ENCODE peak calls at places on chromosomes 2 and 18, in nine cellular contexts. One of them, this sample, is unnamed. For H3K36me3, the result is how much of the 10 kb centered on the place peaks cover.

GRCh38 chr2:201260302-201260800 is at the start of gene CASP8:
- DNase-seq in neural progenitor cell: no peak
- DNase-seq in fibroblast of lung: peak
- DNase-seq in colonic mucosa: no peak
- DNase-seq in K562: no peak
- DNase-seq in GM12878: no peak
- DNase-seq in PC-3: peak
- DNase-seq in IMR-90: peak
- DNase-seq in MM.1S: peak
- DNase-seq in this sample: no peak

GRCh38 chr18:63319383-63320040 is at the start of gene BCL2:
- DNase-seq in neural progenitor cell: peak
- DNase-seq in fibroblast of lung: peak
- DNase-seq in colonic mucosa: peak
- DNase-seq in K562: peak
- DNase-seq in GM12878: no peak
- DNase-seq in PC-3: peak
- DNase-seq in IMR-90: peak
- DNase-seq in MM.1S: peak
- DNase-seq in this sample: no peak

GRCh38 chr18:62374410-62374965 is 49.4 kb downstream of the TNFRSF11A start:
- DNase-seq in neural progenitor cell: no peak
- DNase-seq in fibroblast of lung: no peak
- DNase-seq in colonic mucosa: no peak
- DNase-seq in K562: no peak
- DNase-seq in GM12878: no peak
- DNase-seq in PC-3: peak
- DNase-seq in IMR-90: no peak
- DNase-seq in MM.1S: no peak
- DNase-seq in this sample: no peak

GRCh38 chr2:217835931-217836881 is 166.6 kb downstream of the TNS1 start:
- DNase-seq in neural progenitor cell: peak
- DNase-seq in fibroblast of lung: peak
- DNase-seq in colonic mucosa: peak
- DNase-seq in K562: no peak
- DNase-seq in GM12878: no peak
- DNase-seq in PC-3: no peak
- DNase-seq in IMR-90: peak
- DNase-seq in MM.1S: no peak
- DNase-seq in this sample: no peak

GRCh38 chr2:79511320-79511951 is 1.4 kb upstream of the CTNNA2 start:
- DNase-seq in neural progenitor cell: peak
- DNase-seq in fibroblast of lung: peak
- DNase-seq in colonic mucosa: peak
- DNase-seq in K562: peak
- DNase-seq in GM12878: no peak
- DNase-seq in PC-3: peak
- DNase-seq in IMR-90: peak
- DNase-seq in MM.1S: peak
- DNase-seq in this sample: no peak

GRCh38 chr2:232541961-232542714 is 2.6 kb downstream of the CHRNG start:
- DNase-seq in neural progenitor cell: no peak
- DNase-seq in fibroblast of lung: no peak
- DNase-seq in colonic mucosa: no peak
- DNase-seq in K562: peak
- DNase-seq in GM12878: no peak
- DNase-seq in PC-3: no peak
- DNase-seq in IMR-90: no peak
- DNase-seq in MM.1S: no peak
- DNase-seq in this sample: no peak

GRCh38 chr2:168912466-168913170 is 11.5 kb downstream of the G6PC2 start:
- DNase-seq in neural progenitor cell: peak
- DNase-seq in fibroblast of lung: peak
- DNase-seq in colonic mucosa: no peak
- DNase-seq in K562: no peak
- DNase-seq in GM12878: no peak
- DNase-seq in PC-3: peak
- DNase-seq in IMR-90: peak
- DNase-seq in MM.1S: no peak
- DNase-seq in this sample: no peak

GRCh38 chr2:239715202-239715601 is 309.9 kb downstream of the NDUFA10 start:
- DNase-seq in neural progenitor cell: no peak
- DNase-seq in fibroblast of lung: no peak
- DNase-seq in colonic mucosa: no peak
- DNase-seq in K562: no peak
- DNase-seq in GM12878: no peak
- DNase-seq in PC-3: no peak
- DNase-seq in IMR-90: no peak
- DNase-seq in MM.1S: no peak
- DNase-seq in this sample: no peak

GRCh38 chr18:6681331-6681875 is 48.1 kb upstream of the ARHGAP28 start:
- DNase-seq in neural progenitor cell: no peak
- DNase-seq in fibroblast of lung: peak
- DNase-seq in colonic mucosa: no peak
- DNase-seq in K562: no peak
- DNase-seq in GM12878: no peak
- DNase-seq in PC-3: no peak
- DNase-seq in IMR-90: peak
- DNase-seq in MM.1S: no peak
- DNase-seq in this sample: no peak

GRCh38 chr2:46193356-46193755 is 103.9 kb upstream of the EPAS1 start:
- DNase-seq in neural progenitor cell: no peak
- DNase-seq in fibroblast of lung: no peak
- DNase-seq in colonic mucosa: peak
- DNase-seq in K562: no peak
- DNase-seq in GM12878: no peak
- DNase-seq in PC-3: no peak
- DNase-seq in IMR-90: no peak
- DNase-seq in MM.1S: no peak
- DNase-seq in this sample: no peak

GRCh38 chr18:69865656-69866241 is 81.9 kb downstream of the CD226 start:
- DNase-seq in neural progenitor cell: no peak
- DNase-seq in fibroblast of lung: no peak
- DNase-seq in colonic mucosa: no peak
- DNase-seq in K562: no peak
- DNase-seq in GM12878: no peak
- DNase-seq in PC-3: no peak
- DNase-seq in IMR-90: no peak
- DNase-seq in MM.1S: no peak
- DNase-seq in this sample: no peak

GRCh38 chr2:24930768-24931167 is 10.7 kb upstream of the ADCY3 start:
- DNase-seq in neural progenitor cell: no peak
- DNase-seq in fibroblast of lung: no peak
- DNase-seq in colonic mucosa: no peak
- DNase-seq in K562: no peak
- DNase-seq in GM12878: peak
- DNase-seq in PC-3: peak
- DNase-seq in IMR-90: peak
- DNase-seq in MM.1S: peak
- DNase-seq in this sample: no peak

GRCh38 chr2:226837787-226838603 is 2.1 kb downstream of the RHBDD1 start:
- DNase-seq in neural progenitor cell: no peak
- DNase-seq in fibroblast of lung: no peak
- DNase-seq in colonic mucosa: no peak
- DNase-seq in K562: peak
- DNase-seq in GM12878: no peak
- DNase-seq in PC-3: peak
- DNase-seq in IMR-90: no peak
- DNase-seq in MM.1S: no peak
- DNase-seq in this sample: no peak

GRCh38 chr18:21997207-21998143 is 171.9 kb upstream of the GATA6 start:
- DNase-seq in neural progenitor cell: peak
- DNase-seq in fibroblast of lung: peak
- DNase-seq in colonic mucosa: peak
- DNase-seq in K562: peak
- DNase-seq in GM12878: peak
- DNase-seq in PC-3: peak
- DNase-seq in IMR-90: peak
- DNase-seq in MM.1S: peak
- DNase-seq in this sample: no peak

GRCh38 chr2:110669079-110669478 is 8.8 kb downstream of the BUB1 start:
- DNase-seq in neural progenitor cell: no peak
- DNase-seq in fibroblast of lung: no peak
- DNase-seq in colonic mucosa: no peak
- DNase-seq in K562: no peak
- DNase-seq in GM12878: no peak
- DNase-seq in PC-3: no peak
- DNase-seq in IMR-90: no peak
- DNase-seq in MM.1S: no peak
- DNase-seq in this sample: no peak

GRCh38 chr2:140085674-140086073 is 1305.5 kb upstream of the NXPH2 start:
- DNase-seq in neural progenitor cell: no peak
- DNase-seq in fibroblast of lung: peak
- DNase-seq in colonic mucosa: no peak
- DNase-seq in K562: no peak
- DNase-seq in GM12878: no peak
- DNase-seq in PC-3: peak
- DNase-seq in IMR-90: no peak
- DNase-seq in MM.1S: no peak
- DNase-seq in this sample: no peak

GRCh38 chr2:20640411-20641122 is 10.3 kb downstream of the HS1BP3 start:
- DNase-seq in neural progenitor cell: no peak
- DNase-seq in fibroblast of lung: no peak
- DNase-seq in colonic mucosa: no peak
- DNase-seq in K562: no peak
- DNase-seq in GM12878: no peak
- DNase-seq in PC-3: no peak
- DNase-seq in IMR-90: no peak
- DNase-seq in MM.1S: no peak
- DNase-seq in this sample: no peak
- H3K36me3 ChIP-seq in neural progenitor cell: under half
- H3K36me3 ChIP-seq in fibroblast of lung: under half
- H3K36me3 ChIP-seq in colonic mucosa: under half
- H3K36me3 ChIP-seq in K562: under half
- H3K36me3 ChIP-seq in GM12878: under half
- H3K36me3 ChIP-seq in PC-3: under half
- H3K36me3 ChIP-seq in IMR-90: under half
- H3K36me3 ChIP-seq in MM.1S: under half
- H3K36me3 ChIP-seq in this sample: under half

DNA sequence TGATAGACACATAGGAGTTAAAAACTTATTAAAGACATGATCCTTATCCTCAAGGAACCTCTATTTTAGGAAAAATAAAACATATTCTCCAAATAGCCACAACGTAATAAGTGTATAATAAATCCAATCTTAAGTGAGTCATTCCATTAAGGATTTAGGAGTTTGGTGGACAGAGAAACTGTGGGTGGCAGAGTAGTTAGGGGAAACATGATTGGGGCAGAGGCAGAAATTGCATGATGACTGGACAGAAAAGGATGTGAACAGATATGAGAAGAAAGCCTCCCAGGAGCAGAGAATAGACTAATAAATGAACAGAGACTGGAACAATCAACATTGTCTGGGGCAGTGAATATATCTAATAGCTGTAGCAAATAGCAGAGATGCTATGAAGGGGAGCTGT is 48.1 kb upstream of the SIGLEC15 start:
- DNase-seq in neural progenitor cell: no peak
- DNase-seq in fibroblast of lung: peak
- DNase-seq in colonic mucosa: no peak
- DNase-seq in K562: no peak
- DNase-seq in GM12878: no peak
- DNase-seq in PC-3: peak
- DNase-seq in IMR-90: peak
- DNase-seq in MM.1S: no peak
- DNase-seq in this sample: no peak
- H3K9ac ChIP-seq in neural progenitor cell: no peak
- H3K9ac ChIP-seq in fibroblast of lung: no peak
- H3K9ac ChIP-seq in colonic mucosa: no peak
- H3K9ac ChIP-seq in K562: no peak
- H3K9ac ChIP-seq in GM12878: no peak
- H3K9ac ChIP-seq in PC-3: no peak
- H3K9ac ChIP-seq in IMR-90: no peak
- H3K9ac ChIP-seq in MM.1S: no peak
- H3K9ac ChIP-seq in this sample: no peak

DNA sequence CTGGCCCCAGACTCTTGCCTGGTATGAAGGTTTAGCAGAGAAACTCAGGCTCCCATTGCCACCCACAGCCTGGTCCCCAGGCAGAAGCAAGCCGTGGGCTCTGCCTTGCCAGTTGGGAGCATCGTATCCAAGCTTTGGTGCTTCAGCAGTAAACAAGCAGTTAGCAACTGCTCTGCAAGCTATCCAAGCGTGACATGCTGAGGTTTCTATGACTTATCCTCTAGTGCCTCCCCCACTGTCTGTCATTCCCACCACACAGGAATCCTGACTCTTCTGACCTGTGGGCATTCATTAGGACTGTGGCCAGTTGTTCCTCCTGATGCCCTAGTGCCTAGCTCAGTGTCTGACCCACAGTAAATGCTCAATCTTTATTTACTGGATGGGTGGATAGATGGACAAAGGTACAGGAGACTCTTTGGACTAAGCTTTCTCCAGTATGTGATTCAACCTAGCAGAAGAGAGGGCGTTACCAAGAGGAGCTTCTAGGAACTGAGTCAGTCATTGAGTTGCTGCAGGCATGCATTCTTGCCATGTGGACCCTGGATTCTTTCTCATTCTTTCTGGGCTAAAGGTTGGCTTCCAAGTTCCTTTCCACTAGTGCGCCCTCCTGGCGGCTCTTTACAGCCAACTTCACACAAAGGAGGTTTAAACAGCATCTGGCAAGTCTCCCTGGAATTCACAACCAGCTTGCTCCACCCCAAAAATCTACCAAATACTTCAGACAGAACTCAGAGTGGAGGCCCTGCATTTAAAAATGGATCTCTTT is 40.6 kb upstream of the MRPL19 start:
- DNase-seq in neural progenitor cell: peak
- DNase-seq in fibroblast of lung: peak
- DNase-seq in colonic mucosa: no peak
- DNase-seq in K562: no peak
- DNase-seq in GM12878: no peak
- DNase-seq in PC-3: peak
- DNase-seq in IMR-90: peak
- DNase-seq in MM.1S: no peak
- DNase-seq in this sample: peak
- TF ChIP-seq CTCF in neural progenitor cell: no peak
- TF ChIP-seq CTCF in fibroblast of lung: peak
- TF ChIP-seq CTCF in colonic mucosa: no peak
- TF ChIP-seq CTCF in K562: no peak
- TF ChIP-seq CTCF in GM12878: no peak
- TF ChIP-seq CTCF in PC-3: peak
- TF ChIP-seq CTCF in IMR-90: peak
- TF ChIP-seq CTCF in MM.1S: no peak
- TF ChIP-seq CTCF in this sample: peak

DNA sequence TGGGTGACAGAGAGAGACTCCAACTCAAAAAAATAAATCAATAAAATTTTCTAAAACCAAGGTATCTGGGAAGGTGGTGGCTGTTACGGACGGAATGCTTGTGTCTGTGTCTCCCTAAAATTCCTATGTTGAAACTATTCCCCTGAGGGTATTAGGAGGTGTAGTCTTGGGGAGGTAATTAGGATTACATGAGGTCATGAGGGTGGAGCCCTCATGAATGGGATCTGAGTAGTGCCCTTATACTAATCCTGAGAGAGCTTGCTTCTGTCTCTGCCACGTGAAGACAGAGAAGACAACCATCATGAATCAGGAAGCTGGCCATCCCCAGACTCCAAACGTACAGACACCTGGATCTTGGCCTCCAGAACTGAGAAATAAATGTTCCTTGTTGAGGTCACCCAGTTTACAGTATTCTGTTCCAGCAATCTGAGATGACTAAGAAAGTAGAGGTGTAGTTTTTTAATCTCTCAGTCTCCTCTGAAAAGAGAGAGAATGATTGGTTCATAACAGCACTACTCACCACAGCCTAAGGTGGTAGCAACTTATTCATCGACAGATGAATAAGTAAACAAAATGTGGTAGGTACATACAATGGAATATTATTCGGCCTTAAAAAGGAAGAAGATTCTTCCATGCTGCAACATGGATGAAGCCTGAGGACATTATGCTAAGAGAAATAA is 38.4 kb downstream of the TGFBRAP1 start:
- DNase-seq in neural progenitor cell: no peak
- DNase-seq in fibroblast of lung: no peak
- DNase-seq in colonic mucosa: no peak
- DNase-seq in K562: no peak
- DNase-seq in GM12878: no peak
- DNase-seq in PC-3: no peak
- DNase-seq in IMR-90: no peak
- DNase-seq in MM.1S: no peak
- DNase-seq in this sample: peak
- H3K36me3 ChIP-seq in neural progenitor cell: under half
- H3K36me3 ChIP-seq in fibroblast of lung: under half
- H3K36me3 ChIP-seq in colonic mucosa: under half
- H3K36me3 ChIP-seq in K562: half or more
- H3K36me3 ChIP-seq in GM12878: under half
- H3K36me3 ChIP-seq in PC-3: under half
- H3K36me3 ChIP-seq in IMR-90: under half
- H3K36me3 ChIP-seq in MM.1S: under half
- H3K36me3 ChIP-seq in this sample: under half

This sample was measured in keratinocyte.